ENCODE peak calls at places on chromosomes 16 and 17, in seven cellular contexts. V is uterus, K is cardiac septum, B is BE2C, Z is KG1, X is transverse colon, M is skeletal muscle cell. W is an unnamed sample.

GRCh38 chr17:71828182-71828596 is 292.6 kb upstream of the SOX9 start:
- DNase-seq in B (peak; percentile 78), Z (no peak), K (no peak), X (no peak), M (no peak), V (no peak), W (no peak)

GRCh38 chr17:34275881-34276280 is 5.9 kb downstream of the CCL7 start:
- DNase-seq in X (no peak), M (peak; percentile 88), V (no peak), K (no peak), B (no peak), Z (no peak), W (no peak)

GRCh38 chr16:11333696-11334095 is 11.6 kb upstream of the RMI2 start:
- DNase-seq in M (no peak), X (no peak), K (no peak), Z (no peak), V (no peak), B (no peak), W (no peak)

GRCh38 chr16:66512589-66513404 is 37.1 kb downstream of the TK2 start:
- DNase-seq in K (no peak), V (no peak), M (no peak), Z (no peak), X (no peak), B (no peak), W (no peak)

GRCh38 chr16:51168755-51169154 is 17.7 kb upstream of the SALL1 start:
- DNase-seq in B (no peak), X (no peak), Z (no peak), K (no peak), V (no peak), M (no peak), W (no peak)

GRCh38 chr17:80989586-80989913 is 2.1 kb upstream of the CHMP6 start:
- DNase-seq in V (no peak), X (no peak), M (no peak), K (no peak), Z (no peak), B (peak; percentile 23), W (no peak)

GRCh38 chr16:75070055-75070841 is 46.3 kb downstream of the LDHD start:
- DNase-seq in B (peak; percentile 50), Z (no peak), M (no peak), K (no peak), X (no peak), V (peak; percentile 74), W (no peak)

GRCh38 chr16:62036101-62036806 is at the start of gene CDH8:
- DNase-seq in X (no peak), B (no peak), V (no peak), Z (no peak), K (no peak), M (no peak), W (peak; percentile 85)

GRCh38 chr16:1613728-1614225 is 1.6 kb downstream of the CRAMP1 start:
- DNase-seq in B (no peak), K (no peak), M (no peak), V (peak; percentile 27), Z (no peak), X (peak; percentile 24), W (no peak)

GRCh38 chr16:68257251-68257905 is 6.9 kb upstream of the SLC7A6 start:
- DNase-seq in V (no peak), K (no peak), X (peak; percentile 63), M (no peak), B (peak; percentile 53), Z (no peak), W (no peak)

GRCh38 chr17:14211778-14212177 is 24.9 kb downstream of the CDRT15 start:
- DNase-seq in Z (no peak), K (no peak), V (peak; percentile 27), M (no peak), X (no peak), B (no peak), W (peak; percentile 88)

GRCh38 chr17:20922128-20922670 is 120.6 kb downstream of the USP22 start:
- DNase-seq in Z (no peak), K (no peak), V (peak; percentile 41), X (no peak), M (no peak), B (no peak), W (no peak)

GRCh38 chr17:43720311-43721060 is 38.1 kb downstream of the SOST start:
- DNase-seq in K (peak; percentile 93), M (no peak), B (peak; percentile 51), V (peak; percentile 78), Z (no peak), X (peak; percentile 84), W (peak; percentile 82)

GRCh38 chr17:72056727-72057290 is 64.0 kb upstream of the SOX9 start:
- DNase-seq in M (no peak), X (no peak), Z (no peak), V (no peak), B (no peak), K (no peak), W (no peak)

GRCh38 chr17:78903101-78903779 is at the start of gene CEP295NL:
- DNase-seq in M (no peak), K (no peak), X (no peak), V (no peak), Z (no peak), B (peak; percentile 34), W (no peak)

GRCh38 chr17:40325156-40326013 is 16.4 kb downstream of the RARA start:
- DNase-seq in K (no peak), Z (no peak), B (no peak), X (no peak), V (no peak), M (no peak), W (no peak)

GRCh38 chr16:51167170-51167710 is 16.2 kb upstream of the SALL1 start:
- DNase-seq in X (no peak), K (no peak), M (no peak), B (no peak), V (no peak), Z (no peak), W (no peak)

GRCh38 chr16:1871974-1872635 is at the start of gene MEIOB:
- DNase-seq in X (peak; percentile 30), M (no peak), K (no peak), Z (no peak), B (peak; percentile 83), V (no peak), W (peak; percentile 51)

GRCh38 chr17:83153681-83154310 is 74.4 kb downstream of the METRNL start:
- DNase-seq in X (no peak), K (peak; percentile 63), Z (no peak), M (no peak), B (no peak), V (no peak), W (no peak)

GRCh38 chr16:77784441-77785356 is 3.7 kb upstream of the VAT1L start:
- DNase-seq in B (no peak), M (no peak), Z (no peak), V (no peak), K (no peak), X (no peak), W (peak; percentile 67)

GRCh38 chr17:80441133-80441578 is 26.2 kb downstream of the ENDOV start:
- DNase-seq in X (no peak), M (no peak), Z (peak; percentile 57), V (no peak), B (no peak), K (no peak), W (no peak)

GRCh38 chr17:66755101-66755943 is 79.6 kb upstream of the CACNG5 start:
- DNase-seq in B (no peak), V (no peak), X (peak; percentile 11), M (no peak), Z (no peak), K (no peak), W (no peak)

GRCh38 chr17:45361451-45361850 is 44.6 kb upstream of the MAP3K14 start:
- DNase-seq in V (no peak), X (no peak), K (no peak), Z (no peak), B (no peak), M (no peak), W (no peak)

GRCh38 chr17:48996696-48997102 is 486 bp upstream of the IGF2BP1 start:
- DNase-seq in M (no peak), K (no peak), Z (no peak), B (no peak), V (no peak), X (no peak), W (no peak)

GRCh38 chr17:39737761-39738567 is at the start of gene GRB7:
- DNase-seq in B (no peak), Z (no peak), X (peak; percentile 89), V (peak; percentile 37), M (no peak), K (no peak), W (peak; percentile 90)

GRCh38 chr16:1989826-1990335 is at the start of gene SYNGR3:
- DNase-seq in K (no peak), V (no peak), X (no peak), M (no peak), Z (no peak), B (no peak), W (no peak)

GRCh38 chr17:82370471-82371332 is 863 bp upstream of the UTS2R start:
- DNase-seq in V (no peak), X (peak; percentile 52), Z (no peak), B (no peak), K (no peak), M (no peak), W (no peak)

GRCh38 chr16:88533381-88533831 is 36.8 kb upstream of the ZC3H18 start:
- DNase-seq in V (no peak), M (peak; percentile 22), X (no peak), Z (no peak), B (peak; percentile 7), K (no peak), W (no peak)

GRCh38 chr17:40646791-40647548 is 648 bp downstream of the SMARCE1 start:
- DNase-seq in V (no peak), M (peak; percentile 4), X (no peak), K (no peak), Z (peak; percentile 69), B (peak; percentile 36), W (no peak)

GRCh38 chr16:68972008-68972407 is 128.7 kb downstream of the TANGO6 start:
- DNase-seq in K (no peak), V (no peak), X (no peak), M (no peak), B (no peak), Z (no peak), W (no peak)

GRCh38 chr17:19003966-19004600 is 481 bp downstream of the FAM83G start:
- DNase-seq in M (no peak), V (peak; percentile 35), X (peak; percentile 75), K (no peak), Z (no peak), B (no peak), W (peak; percentile 89)

GRCh38 chr17:22217135-22217534 is 524.8 kb downstream of the KCNJ18 start:
- DNase-seq in X (no peak), B (no peak), K (no peak), V (no peak), M (no peak), Z (no peak), W (no peak)

GRCh38 chr16:68367034-68367433 is 56.2 kb downstream of the PRMT7 start:
- DNase-seq in B (peak; percentile 70), M (no peak), Z (no peak), X (peak; percentile 56), K (no peak), V (no peak), W (peak; percentile 40)

GRCh38 chr17:61206922-61207321 is 192.7 kb upstream of the TBX2 start:
- DNase-seq in X (no peak), K (no peak), M (no peak), B (no peak), Z (no peak), V (no peak), W (no peak)